ENCODE peak calls at places on chromosomes 11 and 22, in seven cellular contexts. B is naive thymus-derived CD8-positive, alpha-beta T cell; J is pancreas; I is neural crest cell; Q is adipocyte; P is astrocyte of the spinal cord; M is head of caudate nucleus. H is an unnamed sample.

GRCh38 chr22:37112084-37112728 is 2.7 kb upstream of the TMPRSS6 start:
- DNase-seq in B (no peak), J (no peak), I (no peak), Q (no peak), P (no peak), M (no peak), H (no peak)

GRCh38 chr22:35883028-35883620 is 145.5 kb downstream of the RBFOX2 start:
- DNase-seq in B (no peak), J (no peak), I (no peak), Q (peak; percentile 19), P (peak; percentile 45), M (no peak), H (no peak)

GRCh38 chr11:7968686-7969085 is 3.4 kb upstream of the NLRP10 start:
- DNase-seq in B (no peak), J (no peak), I (no peak), Q (peak; percentile 70), P (no peak), M (no peak), H (no peak)

GRCh38 chr22:29224121-29224858 is 18.6 kb downstream of the EMID1 start:
- DNase-seq in B (no peak), J (no peak), I (no peak), Q (no peak), P (no peak), M (peak; percentile 36), H (no peak)

GRCh38 chr11:17810736-17811135 is 76.2 kb downstream of the KCNC1 start:
- DNase-seq in B (no peak), J (no peak), I (no peak), Q (peak; percentile 45), P (peak; percentile 37), M (no peak), H (no peak)

GRCh38 chr11:43825217-43825816 is 55.3 kb upstream of the ALKBH3 start:
- DNase-seq in B (no peak), J (no peak), I (no peak), Q (peak; percentile 62), P (peak; percentile 50), M (no peak), H (no peak)

GRCh38 chr11:126630488-126630887 is 275.0 kb downstream of the ST3GAL4 start:
- DNase-seq in B (no peak), J (no peak), I (no peak), Q (no peak), P (no peak), M (no peak), H (no peak)

GRCh38 chr22:41695211-41695610 is 4.1 kb upstream of the MEI1 start:
- DNase-seq in B (no peak), J (no peak), I (no peak), Q (no peak), P (no peak), M (no peak), H (no peak)

GRCh38 chr22:41585898-41586297 is 3.7 kb downstream of the PMM1 start:
- DNase-seq in B (no peak), J (no peak), I (no peak), Q (no peak), P (no peak), M (peak; percentile 35), H (no peak)

GRCh38 chr11:128290106-128290840 is 297.1 kb downstream of the ETS1 start:
- DNase-seq in B (peak; percentile 70), J (peak; percentile 61), I (peak; percentile 55), Q (peak; percentile 91), P (peak; percentile 84), M (peak; percentile 48), H (peak; percentile 59)

GRCh38 chr11:38818720-38819119 is 2220.7 kb upstream of the RAG2 start:
- DNase-seq in B (no peak), J (no peak), I (no peak), Q (no peak), P (no peak), M (no peak), H (no peak)

GRCh38 chr22:43351966-43352345 is 8.8 kb upstream of the SCUBE1 start:
- DNase-seq in B (no peak), J (no peak), I (no peak), Q (no peak), P (no peak), M (no peak), H (no peak)

GRCh38 chr11:88363566-88364169 is 26.1 kb upstream of the CTSC start:
- DNase-seq in B (no peak), J (no peak), I (no peak), Q (peak; percentile 20), P (peak; percentile 22), M (no peak), H (no peak)

GRCh38 chr11:8826145-8826786 is 84.7 kb upstream of the AKIP1 start:
- DNase-seq in B (no peak), J (no peak), I (no peak), Q (peak; percentile 68), P (peak; percentile 75), M (no peak), H (no peak)

GRCh38 chr11:26025680-26026079 is 306.2 kb upstream of the ANO3 start:
- DNase-seq in B (no peak), J (no peak), I (no peak), Q (no peak), P (no peak), M (no peak), H (no peak)

GRCh38 chr22:46121523-46122287 is 28.6 kb upstream of the PPARA start:
- DNase-seq in B (no peak), J (no peak), I (no peak), Q (no peak), P (no peak), M (no peak), H (no peak)

GRCh38 chr11:65448418-65449196 is 26.0 kb downstream of the NEAT1 start:
- DNase-seq in B (no peak), J (peak; percentile 52), I (no peak), Q (peak; percentile 40), P (peak; percentile 68), M (no peak), H (peak; percentile 78)

GRCh38 chr11:119222308-119222707 is 16.2 kb downstream of the CBL start:
- DNase-seq in B (no peak), J (no peak), I (no peak), Q (peak; percentile 66), P (peak; percentile 58), M (no peak), H (no peak)

GRCh38 chr11:20056109-20057054 is 103.9 kb downstream of the DBX1 start:
- DNase-seq in B (no peak), J (no peak), I (no peak), Q (no peak), P (no peak), M (no peak), H (peak; percentile 80)

GRCh38 chr11:126963603-126964353 is 36.8 kb downstream of the KIRREL3 start:
- DNase-seq in B (no peak), J (no peak), I (no peak), Q (no peak), P (peak; percentile 56), M (no peak), H (no peak)

GRCh38 chr11:70281114-70281729 is 10.7 kb downstream of the PPFIA1 start:
- DNase-seq in B (no peak), J (no peak), I (no peak), Q (peak; percentile 67), P (peak; percentile 62), M (no peak), H (no peak)

GRCh38 chr22:23245045-23245798 is 64.9 kb downstream of the BCR start:
- DNase-seq in B (no peak), J (no peak), I (no peak), Q (no peak), P (peak; percentile 73), M (no peak), H (no peak)

GRCh38 chr11:16184588-16184987 is 171.8 kb downstream of the SOX6 start:
- DNase-seq in B (no peak), J (no peak), I (no peak), Q (peak; percentile 67), P (peak; percentile 81), M (no peak), H (no peak)

GRCh38 chr22:49197986-49198704 is 629.5 kb downstream of the BRD1 start:
- DNase-seq in B (no peak), J (peak; percentile 32), I (no peak), Q (no peak), P (no peak), M (peak; percentile 10), H (no peak)

GRCh38 chr11:19912206-19913118 is 199.8 kb downstream of the NAV2 start:
- DNase-seq in B (no peak), J (no peak), I (no peak), Q (peak; percentile 64), P (no peak), M (no peak), H (no peak)

GRCh38 chr11:74577624-74578396 is 14.6 kb upstream of the POLD3 start:
- DNase-seq in B (no peak), J (no peak), I (no peak), Q (peak; percentile 64), P (peak; percentile 20), M (no peak), H (no peak)

H was measured in psoas muscle.